ENCODE peak calls at places on chromosomes 2 and 18, in eight cellular contexts. One of them, this sample, is unnamed.
A peak's percentile ranks its signal among the peaks of the same experiment; 100 is the strongest.

GRCh38 chr2:176129013-176129796 is at the start of gene HOXD8:
- DNase-seq in H1: no peak
- DNase-seq in heart right ventricle: no peak
- DNase-seq in uterus: peak; percentile 88
- DNase-seq in H9: peak; percentile 65
- DNase-seq in GM23338: peak; percentile 79
- DNase-seq in SK-N-MC: no peak
- DNase-seq in CD4-positive, alpha-beta T cell: no peak
- DNase-seq in this sample: no peak

GRCh38 chr2:173048901-173049661 is 26.6 kb upstream of the MAP3K20 start:
- DNase-seq in H1: no peak
- DNase-seq in heart right ventricle: peak; percentile 57
- DNase-seq in uterus: peak; percentile 94
- DNase-seq in H9: no peak
- DNase-seq in GM23338: no peak
- DNase-seq in SK-N-MC: peak; percentile 56
- DNase-seq in CD4-positive, alpha-beta T cell: no peak
- DNase-seq in this sample: peak; percentile 87

GRCh38 chr2:229057997-229058553 is 213.0 kb downstream of the PID1 start:
- DNase-seq in H1: no peak
- DNase-seq in heart right ventricle: no peak
- DNase-seq in uterus: no peak
- DNase-seq in H9: no peak
- DNase-seq in GM23338: no peak
- DNase-seq in SK-N-MC: no peak
- DNase-seq in CD4-positive, alpha-beta T cell: no peak
- DNase-seq in this sample: no peak

GRCh38 chr2:170177950-170178781 is at the start of gene MYO3B:
- DNase-seq in H1: no peak
- DNase-seq in heart right ventricle: no peak
- DNase-seq in uterus: no peak
- DNase-seq in H9: no peak
- DNase-seq in GM23338: no peak
- DNase-seq in SK-N-MC: no peak
- DNase-seq in CD4-positive, alpha-beta T cell: no peak
- DNase-seq in this sample: no peak

GRCh38 chr2:54456526-54457325 is 599 bp downstream of the SPTBN1 start:
- DNase-seq in H1: no peak
- DNase-seq in heart right ventricle: peak; percentile 32
- DNase-seq in uterus: peak; percentile 30
- DNase-seq in H9: peak; percentile 44
- DNase-seq in GM23338: peak; percentile 60
- DNase-seq in SK-N-MC: no peak
- DNase-seq in CD4-positive, alpha-beta T cell: no peak
- DNase-seq in this sample: no peak

GRCh38 chr2:14827226-14828023 is 194.9 kb downstream of the LRATD1 start:
- DNase-seq in H1: no peak
- DNase-seq in heart right ventricle: no peak
- DNase-seq in uterus: no peak
- DNase-seq in H9: no peak
- DNase-seq in GM23338: no peak
- DNase-seq in SK-N-MC: no peak
- DNase-seq in CD4-positive, alpha-beta T cell: no peak
- DNase-seq in this sample: no peak

GRCh38 chr18:6058941-6059340 is 163.6 kb upstream of the TMEM200C start:
- DNase-seq in H1: no peak
- DNase-seq in heart right ventricle: peak; percentile 50
- DNase-seq in uterus: no peak
- DNase-seq in H9: no peak
- DNase-seq in GM23338: peak; percentile 27
- DNase-seq in SK-N-MC: no peak
- DNase-seq in CD4-positive, alpha-beta T cell: no peak
- DNase-seq in this sample: no peak

GRCh38 chr2:100260712-100261620 is 61.3 kb downstream of the LONRF2 start:
- DNase-seq in H1: no peak
- DNase-seq in heart right ventricle: peak; percentile 60
- DNase-seq in uterus: peak; percentile 86
- DNase-seq in H9: peak; percentile 79
- DNase-seq in GM23338: peak; percentile 86
- DNase-seq in SK-N-MC: no peak
- DNase-seq in CD4-positive, alpha-beta T cell: no peak
- DNase-seq in this sample: no peak

GRCh38 chr2:157439792-157440186 is 4.1 kb downstream of the CYTIP start:
- DNase-seq in H1: no peak
- DNase-seq in heart right ventricle: no peak
- DNase-seq in uterus: no peak
- DNase-seq in H9: no peak
- DNase-seq in GM23338: no peak
- DNase-seq in SK-N-MC: no peak
- DNase-seq in CD4-positive, alpha-beta T cell: no peak
- DNase-seq in this sample: no peak

GRCh38 chr2:9280204-9280603 is 73.6 kb downstream of the ASAP2 start:
- DNase-seq in H1: no peak
- DNase-seq in heart right ventricle: no peak
- DNase-seq in uterus: no peak
- DNase-seq in H9: no peak
- DNase-seq in GM23338: no peak
- DNase-seq in SK-N-MC: no peak
- DNase-seq in CD4-positive, alpha-beta T cell: no peak
- DNase-seq in this sample: no peak

GRCh38 chr2:128716371-128716770 is 397.7 kb upstream of the HS6ST1 start:
- DNase-seq in H1: no peak
- DNase-seq in heart right ventricle: no peak
- DNase-seq in uterus: no peak
- DNase-seq in H9: no peak
- DNase-seq in GM23338: no peak
- DNase-seq in SK-N-MC: no peak
- DNase-seq in CD4-positive, alpha-beta T cell: no peak
- DNase-seq in this sample: peak; percentile 18

GRCh38 chr2:99608861-99609260 is 119.0 kb upstream of the REV1 start:
- DNase-seq in H1: no peak
- DNase-seq in heart right ventricle: no peak
- DNase-seq in uterus: no peak
- DNase-seq in H9: no peak
- DNase-seq in GM23338: no peak
- DNase-seq in SK-N-MC: no peak
- DNase-seq in CD4-positive, alpha-beta T cell: no peak
- DNase-seq in this sample: no peak

GRCh38 chr2:167862296-167862695 is 385.1 kb downstream of the STK39 start:
- DNase-seq in H1: no peak
- DNase-seq in heart right ventricle: no peak
- DNase-seq in uterus: no peak
- DNase-seq in H9: no peak
- DNase-seq in GM23338: peak; percentile 41
- DNase-seq in SK-N-MC: no peak
- DNase-seq in CD4-positive, alpha-beta T cell: no peak
- DNase-seq in this sample: no peak

GRCh38 chr2:142140434-142140845 is 9.6 kb upstream of the LRP1B start:
- DNase-seq in H1: no peak
- DNase-seq in heart right ventricle: no peak
- DNase-seq in uterus: no peak
- DNase-seq in H9: no peak
- DNase-seq in GM23338: peak; percentile 72
- DNase-seq in SK-N-MC: no peak
- DNase-seq in CD4-positive, alpha-beta T cell: no peak
- DNase-seq in this sample: no peak

GRCh38 chr2:167550448-167550847 is 662.2 kb downstream of the XIRP2 start:
- DNase-seq in H1: no peak
- DNase-seq in heart right ventricle: no peak
- DNase-seq in uterus: no peak
- DNase-seq in H9: no peak
- DNase-seq in GM23338: peak; percentile 74
- DNase-seq in SK-N-MC: no peak
- DNase-seq in CD4-positive, alpha-beta T cell: no peak
- DNase-seq in this sample: no peak

GRCh38 chr2:96111823-96112500 is 4.4 kb downstream of the ADRA2B start:
- DNase-seq in H1: no peak
- DNase-seq in heart right ventricle: no peak
- DNase-seq in uterus: no peak
- DNase-seq in H9: no peak
- DNase-seq in GM23338: no peak
- DNase-seq in SK-N-MC: no peak
- DNase-seq in CD4-positive, alpha-beta T cell: no peak
- DNase-seq in this sample: no peak

GRCh38 chr2:234676859-234677450 is 180.1 kb upstream of the ARL4C start:
- DNase-seq in H1: no peak
- DNase-seq in heart right ventricle: no peak
- DNase-seq in uterus: no peak
- DNase-seq in H9: peak; percentile 47
- DNase-seq in GM23338: peak; percentile 65
- DNase-seq in SK-N-MC: no peak
- DNase-seq in CD4-positive, alpha-beta T cell: no peak
- DNase-seq in this sample: peak; percentile 46
- H3K27ac ChIP-seq in H1: no peak overlapping the region
- H3K27ac ChIP-seq in heart right ventricle: no peak overlapping the region
- H3K27ac ChIP-seq in uterus: no peak overlapping the region
- H3K27ac ChIP-seq in H9: peak overlapping the region; percentile 61
- H3K27ac ChIP-seq in GM23338: peak overlapping the region; percentile 76
- H3K27ac ChIP-seq in SK-N-MC: no peak overlapping the region
- H3K27ac ChIP-seq in CD4-positive, alpha-beta T cell: no peak overlapping the region
- H3K27ac ChIP-seq in this sample: no peak overlapping the region

GRCh38 chr18:21141678-21142422 is 30.2 kb upstream of the ROCK1 start:
- DNase-seq in H1: no peak
- DNase-seq in heart right ventricle: no peak
- DNase-seq in uterus: no peak
- DNase-seq in H9: no peak
- DNase-seq in GM23338: peak; percentile 5
- DNase-seq in SK-N-MC: no peak
- DNase-seq in CD4-positive, alpha-beta T cell: no peak
- DNase-seq in this sample: no peak
- H3K27ac ChIP-seq in H1: no peak overlapping the region
- H3K27ac ChIP-seq in heart right ventricle: no peak overlapping the region
- H3K27ac ChIP-seq in uterus: no peak overlapping the region
- H3K27ac ChIP-seq in H9: no peak overlapping the region
- H3K27ac ChIP-seq in GM23338: no peak overlapping the region
- H3K27ac ChIP-seq in SK-N-MC: no peak overlapping the region
- H3K27ac ChIP-seq in CD4-positive, alpha-beta T cell: no peak overlapping the region
- H3K27ac ChIP-seq in this sample: no peak overlapping the region

GRCh38 chr2:230318190-230319121 is 8.5 kb upstream of the SP140L start:
- DNase-seq in H1: no peak
- DNase-seq in heart right ventricle: no peak
- DNase-seq in uterus: no peak
- DNase-seq in H9: no peak
- DNase-seq in GM23338: no peak
- DNase-seq in SK-N-MC: no peak
- DNase-seq in CD4-positive, alpha-beta T cell: no peak
- DNase-seq in this sample: no peak
- H3K27ac ChIP-seq in H1: no peak overlapping the region
- H3K27ac ChIP-seq in heart right ventricle: peak overlapping the region; percentile 54
- H3K27ac ChIP-seq in uterus: no peak overlapping the region
- H3K27ac ChIP-seq in H9: no peak overlapping the region
- H3K27ac ChIP-seq in GM23338: no peak overlapping the region
- H3K27ac ChIP-seq in SK-N-MC: no peak overlapping the region
- H3K27ac ChIP-seq in CD4-positive, alpha-beta T cell: peak overlapping the region; percentile 62
- H3K27ac ChIP-seq in this sample: no peak overlapping the region

GRCh38 chr2:74741651-74742050 is 87.6 kb downstream of the SEMA4F start:
- DNase-seq in H1: no peak
- DNase-seq in heart right ventricle: no peak
- DNase-seq in uterus: no peak
- DNase-seq in H9: no peak
- DNase-seq in GM23338: no peak
- DNase-seq in SK-N-MC: no peak
- DNase-seq in CD4-positive, alpha-beta T cell: no peak
- DNase-seq in this sample: no peak
- H3K27ac ChIP-seq in H1: no peak overlapping the region
- H3K27ac ChIP-seq in heart right ventricle: no peak overlapping the region
- H3K27ac ChIP-seq in uterus: no peak overlapping the region
- H3K27ac ChIP-seq in H9: no peak overlapping the region
- H3K27ac ChIP-seq in GM23338: no peak overlapping the region
- H3K27ac ChIP-seq in SK-N-MC: no peak overlapping the region
- H3K27ac ChIP-seq in CD4-positive, alpha-beta T cell: no peak overlapping the region
- H3K27ac ChIP-seq in this sample: no peak overlapping the region

GRCh38 chr2:660477-661214 is 16.6 kb downstream of the TMEM18 start:
- DNase-seq in H1: peak; percentile 43
- DNase-seq in heart right ventricle: no peak
- DNase-seq in uterus: no peak
- DNase-seq in H9: peak; percentile 74
- DNase-seq in GM23338: peak; percentile 77
- DNase-seq in SK-N-MC: no peak
- DNase-seq in CD4-positive, alpha-beta T cell: no peak
- DNase-seq in this sample: no peak
- H3K27ac ChIP-seq in H1: no peak overlapping the region
- H3K27ac ChIP-seq in heart right ventricle: no peak overlapping the region
- H3K27ac ChIP-seq in uterus: no peak overlapping the region
- H3K27ac ChIP-seq in H9: no peak overlapping the region
- H3K27ac ChIP-seq in GM23338: no peak overlapping the region
- H3K27ac ChIP-seq in SK-N-MC: no peak overlapping the region
- H3K27ac ChIP-seq in CD4-positive, alpha-beta T cell: no peak overlapping the region
- H3K27ac ChIP-seq in this sample: no peak overlapping the region

DNA sequence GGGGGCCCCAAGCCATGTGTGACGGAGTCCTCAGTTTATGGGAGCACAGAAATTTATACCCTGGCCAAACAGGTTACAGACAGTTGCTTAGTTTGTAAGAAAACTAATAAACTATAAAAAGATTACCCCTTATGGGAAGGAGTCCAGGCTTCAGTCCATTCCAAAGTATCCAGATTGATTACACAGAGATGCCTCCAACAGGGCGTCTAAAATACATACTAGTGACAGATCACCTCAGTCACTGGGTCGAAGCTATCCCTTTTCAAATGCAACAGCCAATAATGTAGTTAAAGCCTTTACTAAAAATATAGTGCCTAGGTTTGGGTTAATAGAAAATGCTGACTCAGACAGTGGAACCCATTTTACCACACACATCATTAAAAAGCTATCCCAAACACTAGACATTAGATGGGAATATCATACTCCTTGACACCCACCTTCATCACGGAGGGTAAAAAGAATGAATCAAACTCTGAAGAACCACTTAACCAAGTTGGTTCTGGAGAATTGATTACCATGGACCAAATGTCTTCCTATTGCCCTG is 10.7 kb downstream of the PRPF40A start:
- DNase-seq in H1: no peak
- DNase-seq in heart right ventricle: no peak
- DNase-seq in uterus: no peak
- DNase-seq in H9: no peak
- DNase-seq in GM23338: no peak
- DNase-seq in SK-N-MC: no peak
- DNase-seq in CD4-positive, alpha-beta T cell: no peak
- DNase-seq in this sample: no peak
- H3K27ac ChIP-seq in H1: no peak overlapping the region
- H3K27ac ChIP-seq in heart right ventricle: no peak overlapping the region
- H3K27ac ChIP-seq in uterus: no peak overlapping the region
- H3K27ac ChIP-seq in H9: no peak overlapping the region
- H3K27ac ChIP-seq in GM23338: no peak overlapping the region
- H3K27ac ChIP-seq in SK-N-MC: no peak overlapping the region
- H3K27ac ChIP-seq in CD4-positive, alpha-beta T cell: no peak overlapping the region
- H3K27ac ChIP-seq in this sample: no peak overlapping the region